ENCODE peak calls at places on chromosome 11, in four cellular contexts. G, B, V and X are unnamed samples.

GRCh38 chr11:15826826-15827225 is 529.5 kb downstream of the SOX6 start:
- DNase-seq in G (peak; percentile 63), B (no peak), V (peak; percentile 32), X (no peak)

GRCh38 chr11:15654397-15654915 is 539.7 kb downstream of the INSC start:
- DNase-seq in G (no peak), B (no peak), V (no peak), X (no peak)

GRCh38 chr11:105975128-105975527 is 46.9 kb downstream of the MSANTD4 start:
- DNase-seq in G (no peak), B (no peak), V (no peak), X (no peak)

GRCh38 chr11:104191124-104191523 is 27.2 kb upstream of the PDGFD start:
- DNase-seq in G (no peak), B (no peak), V (no peak), X (no peak)

GRCh38 chr11:80462211-80462610 is 1021.4 kb upstream of the TENM4 start:
- DNase-seq in G (no peak), B (no peak), V (no peak), X (no peak)

GRCh38 chr11:6200975-6201374 is 2.0 kb downstream of the OR52W1 start:
- DNase-seq in G (no peak), B (no peak), V (peak; percentile 17), X (peak; percentile 85)

GRCh38 chr11:119345685-119346084 is 820 bp downstream of the MFRP start:
- DNase-seq in G (no peak), B (no peak), V (no peak), X (peak; percentile 62)

GRCh38 chr11:6251120-6251733 is 8.4 kb upstream of the CCKBR start:
- DNase-seq in G (peak; percentile 79), B (no peak), V (peak; percentile 82), X (peak; percentile 81)

GRCh38 chr11:61890536-61891330 is 612 bp downstream of the FADS3 start:
- DNase-seq in G (peak; percentile 83), B (peak; percentile 87), V (peak; percentile 38), X (peak; percentile 89)

GRCh38 chr11:12692238-12693074 is 18.2 kb downstream of the TEAD1 start:
- DNase-seq in G (peak; percentile 74), B (peak; percentile 86), V (peak; percentile 92), X (no peak)

GRCh38 chr11:110026823-110027626 is 66.2 kb upstream of the ZC3H12C start:
- DNase-seq in G (no peak), B (no peak), V (no peak), X (no peak)

GRCh38 chr11:34188181-34188580 is 82.8 kb downstream of the NAT10 start:
- DNase-seq in G (no peak), B (no peak), V (no peak), X (no peak)

GRCh38 chr11:85823816-85824215 is 12.9 kb upstream of the SYTL2 start:
- DNase-seq in G (no peak), B (no peak), V (peak; percentile 33), X (no peak)

GRCh38 chr11:93498099-93499040 is 44.8 kb downstream of the SMCO4 start:
- DNase-seq in G (no peak), B (no peak), V (no peak), X (no peak)

GRCh38 chr11:23079382-23079813 is 219.1 kb upstream of the CCDC179 start:
- DNase-seq in G (no peak), B (no peak), V (no peak), X (no peak)

GRCh38 chr11:11668781-11669180 is 47.0 kb upstream of the GALNT18 start:
- DNase-seq in G (no peak), B (no peak), V (no peak), X (no peak)

GRCh38 chr11:26442131-26442530 is 110.2 kb downstream of the ANO3 start:
- DNase-seq in G (no peak), B (no peak), V (no peak), X (no peak)

GRCh38 chr11:48001438-48002021 is 21.2 kb downstream of the PTPRJ start:
- DNase-seq in G (no peak), B (no peak), V (peak; percentile 57), X (peak; percentile 83)

GRCh38 chr11:115421338-115422012 is 82.7 kb downstream of the CADM1 start:
- DNase-seq in G (no peak), B (no peak), V (no peak), X (no peak)

GRCh38 chr11:124867700-124868099 is 2.5 kb downstream of the ROBO3 start:
- DNase-seq in G (peak; percentile 87), B (no peak), V (no peak), X (no peak)

GRCh38 chr11:59247535-59248227 is 35.0 kb upstream of the MPEG1 start:
- DNase-seq in G (no peak), B (no peak), V (no peak), X (no peak)

GRCh38 chr11:33772300-33772699 is 2.0 kb downstream of the FBXO3 start:
- DNase-seq in G (no peak), B (no peak), V (no peak), X (no peak)

GRCh38 chr11:72411623-72412532 is 22.5 kb downstream of the CLPB start:
- DNase-seq in G (peak; percentile 85), B (no peak), V (peak; percentile 25), X (peak; percentile 78)

GRCh38 chr11:117823941-117824420 is 563 bp downstream of the FXYD2 start:
- DNase-seq in G (no peak), B (peak; percentile 73), V (peak; percentile 29), X (peak; percentile 79)

DNA sequence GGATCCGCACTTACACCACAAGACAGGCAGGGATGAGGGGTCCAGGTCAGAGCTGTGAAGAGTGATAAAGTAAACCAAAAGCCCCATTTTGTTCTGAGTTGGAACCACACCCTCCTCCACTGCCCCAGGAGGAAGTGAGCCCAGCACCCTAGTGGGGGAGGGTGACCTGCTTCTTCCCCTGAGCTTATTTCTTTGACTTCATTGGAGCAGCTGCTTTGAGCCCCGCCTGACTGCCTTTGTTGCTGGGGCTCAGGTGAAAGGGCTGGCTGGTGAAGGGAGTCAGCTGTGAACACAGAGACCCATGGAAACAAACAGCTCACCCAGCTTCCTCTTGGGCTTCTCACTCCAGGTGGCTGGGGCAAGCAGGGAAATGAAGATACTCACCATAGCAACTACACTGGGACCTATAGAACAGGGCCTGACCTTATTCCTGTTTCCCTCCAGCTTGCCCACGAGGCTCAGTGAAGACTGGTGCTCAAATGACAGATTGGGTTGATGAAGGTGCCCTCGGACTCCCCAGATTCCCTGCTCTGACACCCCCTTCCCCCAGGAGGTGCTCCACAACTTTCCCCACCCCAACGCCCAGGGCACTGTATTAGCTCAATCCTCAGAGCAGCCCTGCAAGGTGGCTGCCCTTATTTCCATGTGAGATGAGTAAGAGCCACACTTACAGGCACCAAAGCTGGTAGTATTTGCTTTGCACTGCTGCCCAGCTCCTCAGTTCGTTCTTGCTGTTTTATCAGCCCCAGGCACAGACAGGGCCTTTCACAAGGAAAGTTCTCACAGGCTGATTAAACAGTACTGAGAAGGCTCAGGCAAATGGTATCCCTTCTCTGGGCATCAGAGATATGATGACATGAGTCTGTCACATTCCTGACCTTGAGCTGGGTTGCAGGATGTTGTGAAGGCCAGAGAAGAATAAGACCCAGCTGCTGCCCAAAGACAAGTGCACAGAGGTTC is 2.4 kb downstream of the UCP2 start:
- DNase-seq in G (no peak), B (peak; percentile 75), V (peak; percentile 83), X (peak; percentile 94)
- H3K4me1 ChIP-seq in G (peaks cover 22% of the 10 kb centered on the region), B (peaks cover 38% of the 10 kb centered on the region), V (peaks cover 40% of the 10 kb centered on the region), X (peaks cover 86% of the 10 kb centered on the region)

GRCh38 chr11:70204466-70204799 is 1.3 kb downstream of the FADD start:
- DNase-seq in G (no peak), B (no peak), V (no peak), X (no peak)

GRCh38 chr11:70206226-70206785 is 3.2 kb downstream of the FADD start:
- DNase-seq in G (no peak), B (no peak), V (no peak), X (peak; percentile 73)

GRCh38 chr11:70205049-70205725 is 2.1 kb downstream of the FADD start:
- DNase-seq in G (no peak), B (no peak), V (no peak), X (peak; percentile 67)

GRCh38 chr11:70206977-70207376 is 3.9 kb downstream of the FADD start:
- DNase-seq in G (no peak), B (no peak), V (no peak), X (no peak)

GRCh38 chr11:70205766-70206165 is 2.7 kb downstream of the FADD start:
- DNase-seq in G (no peak), B (no peak), V (no peak), X (peak; percentile 67)
- TF ChIP-seq POLR2AphosphoS5 in G (no peak), B (no peak), V (no peak), X (no peak)

DNA sequence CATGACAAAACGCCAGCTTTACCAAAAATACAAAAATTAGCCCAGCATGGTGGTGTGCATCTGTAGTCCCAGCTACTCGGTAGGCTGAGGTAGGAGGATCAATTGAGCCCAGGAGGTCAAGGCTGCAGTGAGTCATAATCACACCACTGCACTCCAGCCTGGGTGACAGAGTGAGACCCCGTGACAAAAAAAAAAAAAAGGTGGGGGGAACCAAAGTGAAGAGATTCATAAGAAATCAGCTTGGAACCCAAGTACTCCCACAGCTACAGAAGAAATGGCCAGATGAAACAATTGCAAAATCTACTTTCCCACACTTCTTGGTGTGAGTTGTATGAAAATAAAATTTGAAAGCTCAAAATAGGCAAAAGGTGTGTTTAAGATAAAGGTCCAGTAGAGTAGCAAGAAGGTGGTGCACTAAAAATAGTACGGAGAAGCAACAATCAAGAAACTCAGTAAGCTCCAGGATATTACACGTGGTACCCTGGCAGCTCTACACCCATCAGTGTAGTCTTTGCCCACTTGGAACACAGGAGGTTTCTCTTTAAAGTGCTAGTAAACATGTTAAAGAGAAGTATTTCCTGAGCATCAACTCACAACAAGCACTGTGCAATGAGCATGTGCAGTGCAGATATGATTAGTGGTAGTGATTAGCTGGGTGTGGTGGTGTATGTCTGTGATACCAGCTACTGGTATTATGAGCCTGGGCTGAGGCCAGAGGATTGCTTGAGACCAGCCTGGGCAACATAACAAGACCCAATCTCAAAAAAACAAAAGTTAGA is 5.3 kb downstream of the HARBI1 start:
- DNase-seq in G (no peak), B (no peak), V (no peak), X (no peak)
- H3K4me1 ChIP-seq in G (peaks cover 9% of the 10 kb centered on the region), B (peaks cover 31% of the 10 kb centered on the region), V (peaks cover 14% of the 10 kb centered on the region), X (peaks cover 35% of the 10 kb centered on the region)

GRCh38 chr11:78256962-78257361 is 68.2 kb downstream of the USP35 start:
- DNase-seq in G (no peak), B (peak; percentile 83), V (peak; percentile 76), X (no peak)
- TF ChIP-seq POLR2AphosphoS5 in G (no peak), B (no peak), V (no peak), X (peak; percentile 20)

GRCh38 chr11:64620286-64620962 is 29.4 kb downstream of the SLC22A12 start:
- DNase-seq in G (peak; percentile 85), B (no peak), V (peak; percentile 35), X (no peak)
- H3K4me1 ChIP-seq in G (peaks cover 43% of the 10 kb centered on the region), B (peaks cover 8% of the 10 kb centered on the region), V (peaks cover 15% of the 10 kb centered on the region), X (peaks cover 16% of the 10 kb centered on the region)

GRCh38 chr11:96155627-96156378 is 187.2 kb downstream of the MAML2 start:
- DNase-seq in G (peak; percentile 30), B (peak; percentile 85), V (peak; percentile 61), X (peak; percentile 75)
- TF ChIP-seq POLR2AphosphoS5 in G (peak; percentile 71), B (no peak), V (no peak), X (no peak)

GRCh38 chr11:68267881-68268240 is 3.9 kb downstream of the C11orf24 start:
- DNase-seq in G (no peak), B (no peak), V (no peak), X (no peak)
- H3K4me1 ChIP-seq in G (peaks cover 15% of the 10 kb centered on the region), B (peaks cover 32% of the 10 kb centered on the region), V (peaks cover 40% of the 10 kb centered on the region), X (peaks cover 57% of the 10 kb centered on the region)

DNA sequence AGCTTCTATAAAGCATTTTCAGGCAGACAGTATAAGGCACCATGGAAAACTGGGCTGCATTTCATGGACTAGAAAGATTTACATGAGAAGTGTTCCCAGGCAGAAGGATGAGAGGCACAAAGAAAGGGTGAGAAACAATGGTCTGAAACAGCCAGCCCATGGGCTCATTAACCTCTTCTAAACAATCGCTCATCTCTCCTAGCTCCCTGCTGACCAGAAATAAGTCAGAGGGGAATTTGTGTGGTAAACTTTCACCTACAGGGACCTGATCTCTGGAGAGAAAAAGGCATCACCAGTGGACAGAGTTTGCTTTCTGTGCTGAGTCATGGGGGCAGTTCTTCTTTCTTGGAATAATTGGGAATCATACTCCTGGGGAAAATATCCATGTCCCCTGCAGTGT is 51.9 kb upstream of the KIRREL3 start:
- DNase-seq in G (no peak), B (no peak), V (no peak), X (no peak)
- TF ChIP-seq POLR2AphosphoS5 in G (no peak), B (no peak), V (no peak), X (no peak)